ENCODE peak calls at places on chromosome 7, in six cellular contexts. A is stomach, C is tibial artery, N is hepatocyte, O is cardiac muscle cell, X is lower lobe of right lung. R is an unnamed sample.

GRCh38 chr7:39410582-39410981 is 155.6 kb upstream of the YAE1 start:
- DNase-seq in A (no peak), C (no peak), N (no peak), O (no peak), X (no peak), R (no peak)

GRCh38 chr7:12369700-12370099 is 34.0 kb downstream of the VWDE start:
- DNase-seq in A (no peak), C (no peak), N (no peak), O (no peak), X (no peak), R (no peak)

GRCh38 chr7:141013345-141013715 is 1.4 kb downstream of the MRPS33 start:
- DNase-seq in A (no peak), C (no peak), N (no peak), O (no peak), X (no peak), R (no peak)

GRCh38 chr7:14321947-14322346 is 332.5 kb upstream of the ETV1 start:
- DNase-seq in A (peak; percentile 34), C (no peak), N (no peak), O (no peak), X (no peak), R (no peak)

GRCh38 chr7:158239290-158239981 is 348.2 kb downstream of the PTPRN2 start:
- DNase-seq in A (peak; percentile 76), C (no peak), N (no peak), O (no peak), X (no peak), R (no peak)

GRCh38 chr7:50667338-50667737 is 102.1 kb upstream of the DDC start:
- DNase-seq in A (peak; percentile 83), C (no peak), N (no peak), O (peak; percentile 75), X (no peak), R (no peak)

GRCh38 chr7:15915694-15916093 is 229.2 kb upstream of the MEOX2 start:
- DNase-seq in A (no peak), C (no peak), N (no peak), O (no peak), X (no peak), R (no peak)

GRCh38 chr7:25672476-25672875 is 444.2 kb upstream of the NPVF start:
- DNase-seq in A (no peak), C (no peak), N (no peak), O (no peak), X (no peak), R (no peak)

GRCh38 chr7:131745645-131746248 is 189.3 kb upstream of the PODXL start:
- DNase-seq in A (no peak), C (no peak), N (peak; percentile 77), O (peak; percentile 60), X (no peak), R (no peak)

GRCh38 chr7:140595468-140596147 is 45.0 kb downstream of the DENND2A start:
- DNase-seq in A (no peak), C (no peak), N (no peak), O (peak; percentile 36), X (no peak), R (no peak)

GRCh38 chr7:77859343-77859742 is 60.8 kb downstream of the PHTF2 start:
- DNase-seq in A (no peak), C (no peak), N (no peak), O (no peak), X (no peak), R (no peak)

GRCh38 chr7:77863860-77864259 is 65.3 kb downstream of the PHTF2 start:
- DNase-seq in A (no peak), C (no peak), N (no peak), O (no peak), X (no peak), R (no peak)

GRCh38 chr7:77855371-77856083 is 57.0 kb downstream of the PHTF2 start:
- DNase-seq in A (peak; percentile 66), C (no peak), N (no peak), O (peak; percentile 82), X (no peak), R (peak; percentile 87)

GRCh38 chr7:77862691-77863090 is 64.1 kb downstream of the PHTF2 start:
- DNase-seq in A (no peak), C (no peak), N (no peak), O (no peak), X (no peak), R (no peak)

GRCh38 chr7:77858278-77858677 is 59.7 kb downstream of the PHTF2 start:
- DNase-seq in A (no peak), C (no peak), N (no peak), O (no peak), X (no peak), R (no peak)
- H3K27ac ChIP-seq in A (no peak overlapping the region), C (no peak overlapping the region), N (no peak overlapping the region), O (no peak overlapping the region), X (no peak overlapping the region), R (no peak overlapping the region)

DNA sequence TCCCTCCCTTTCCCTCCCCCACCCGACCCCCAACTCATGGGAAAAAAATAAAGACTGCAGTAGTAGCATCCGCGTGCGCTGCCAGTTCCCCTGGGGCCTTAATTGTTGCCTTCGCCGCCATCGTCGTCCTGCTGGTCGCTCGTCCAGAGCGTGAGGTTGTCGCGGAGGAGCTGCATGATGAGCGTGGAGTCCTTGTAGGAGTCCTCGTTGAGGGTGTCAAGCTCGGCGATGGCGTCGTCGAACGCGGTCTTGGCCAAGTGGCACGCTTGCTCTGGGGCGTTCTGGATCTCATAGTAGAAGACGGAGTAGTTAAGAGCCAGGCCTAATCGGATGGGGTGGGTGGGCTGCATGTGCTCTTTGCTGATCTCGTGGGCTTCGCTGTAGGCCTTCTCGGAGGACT is 27.0 kb downstream of the HSPB1 start:
- DNase-seq in A (no peak), C (no peak), N (no peak), O (no peak), X (no peak), R (no peak)
- H3K36me3 ChIP-seq in A (peaks cover 44% of the 10 kb centered on the region), C (peaks cover 42% of the 10 kb centered on the region), N (no peaks in the 10 kb centered on the region), O (peaks cover 13% of the 10 kb centered on the region), X (peaks cover 54% of the 10 kb centered on the region), R (peaks cover 2% of the 10 kb centered on the region)

DNA sequence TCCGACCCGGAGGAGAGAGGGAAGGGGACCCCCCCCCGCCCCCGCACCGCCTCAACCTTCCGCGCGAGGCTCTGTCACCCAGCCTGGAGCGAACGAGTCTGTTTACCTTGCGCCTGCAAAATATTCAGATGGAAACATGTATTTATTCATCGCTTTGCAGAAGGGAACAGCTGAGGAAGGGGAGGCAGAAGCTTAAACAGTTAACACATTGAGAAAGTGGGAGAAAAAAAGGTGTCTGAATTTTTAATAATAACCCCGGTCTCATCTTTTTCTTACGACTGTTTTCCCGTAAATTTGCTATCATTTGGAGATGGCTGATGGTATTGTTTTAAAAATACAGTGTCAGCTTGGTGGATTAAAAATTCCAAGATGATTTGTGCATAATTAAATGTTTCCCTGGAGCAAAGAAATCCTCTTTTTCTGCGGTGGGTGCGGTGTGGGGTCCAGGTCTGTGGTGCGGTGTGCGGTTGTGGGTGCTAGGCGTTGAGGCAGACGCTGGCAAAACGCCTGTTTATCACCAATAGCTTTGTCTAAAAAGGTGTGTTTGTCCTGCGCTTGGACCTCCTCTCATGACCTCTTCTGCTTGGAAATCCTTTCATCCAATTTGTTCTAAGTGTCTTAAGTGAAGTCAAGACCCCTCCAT is 1.5 kb downstream of the UNCX start:
- DNase-seq in A (no peak), C (no peak), N (no peak), O (no peak), X (no peak), R (no peak)
- H3K4me1 ChIP-seq in A (peaks cover 56% of the 10 kb centered on the region), C (peaks cover 53% of the 10 kb centered on the region), N (no peaks in the 10 kb centered on the region), O (no peaks in the 10 kb centered on the region), X (peaks cover 10% of the 10 kb centered on the region), R (peaks cover 3% of the 10 kb centered on the region)

GRCh38 chr7:128366986-128367385 is 5.5 kb upstream of the PRRT4 start:
- DNase-seq in A (no peak), C (no peak), N (no peak), O (no peak), X (no peak), R (no peak)
- H3K27ac ChIP-seq in A (no peak overlapping the region), C (no peak overlapping the region), N (no peak overlapping the region), O (no peak overlapping the region), X (no peak overlapping the region), R (no peak overlapping the region)

GRCh38 chr7:100093054-100093453 is 4.3 kb downstream of the COPS6 start:
- DNase-seq in A (no peak), C (no peak), N (no peak), O (no peak), X (no peak), R (no peak)
- H3K36me3 ChIP-seq in A (peaks cover 81% of the 10 kb centered on the region), C (peaks cover 81% of the 10 kb centered on the region), N (no peaks in the 10 kb centered on the region), O (peaks cover 75% of the 10 kb centered on the region), X (peaks cover 77% of the 10 kb centered on the region), R (no peaks in the 10 kb centered on the region)

GRCh38 chr7:47333131-47333887 is 248.6 kb downstream of the TNS3 start:
- DNase-seq in A (no peak), C (no peak), N (no peak), O (no peak), X (no peak), R (no peak)
- H3K4me1 ChIP-seq in A (peaks cover 65% of the 10 kb centered on the region), C (peaks cover 35% of the 10 kb centered on the region), N (peaks cover 49% of the 10 kb centered on the region), O (peaks cover 22% of the 10 kb centered on the region), X (peaks cover 72% of the 10 kb centered on the region), R (peaks cover 51% of the 10 kb centered on the region)

DNA sequence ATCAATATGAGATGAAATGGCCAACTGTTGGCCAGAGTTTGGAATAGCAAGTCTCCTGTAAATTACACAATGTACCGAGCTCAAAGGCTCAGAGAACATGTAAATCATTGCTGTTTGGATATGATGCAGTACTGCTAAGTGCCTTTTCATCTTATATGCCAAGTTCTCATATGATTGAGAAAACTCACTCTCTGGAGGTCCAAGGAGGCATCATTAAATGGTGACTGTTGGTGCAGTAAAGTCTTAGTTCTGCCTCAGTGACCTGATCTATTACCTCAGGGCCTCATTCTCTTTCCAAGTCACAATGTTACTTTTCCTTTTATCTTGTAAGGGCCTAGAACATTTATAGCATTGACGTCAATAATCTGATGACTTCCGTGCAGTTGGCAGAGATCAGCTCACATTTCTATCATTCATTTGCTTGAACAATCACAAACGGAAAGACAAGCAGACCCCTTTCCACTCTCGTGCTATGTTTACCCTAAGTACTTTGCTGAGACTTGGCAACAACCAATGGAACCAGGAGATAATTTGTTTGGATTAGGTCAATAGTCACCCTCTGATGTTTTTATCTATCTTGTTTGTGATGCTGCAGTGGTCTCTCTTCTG is 32.6 kb upstream of the PDK4 start:
- DNase-seq in A (no peak), C (no peak), N (peak; percentile 30), O (peak; percentile 50), X (no peak), R (peak; percentile 31)
- H3K27ac ChIP-seq in A (no peak overlapping the region), C (peak overlapping the region; percentile 70), N (peak overlapping the region; percentile 58), O (no peak overlapping the region), X (peak overlapping the region; percentile 51), R (peak overlapping the region; percentile 79)

GRCh38 chr7:107980171-107980570 is 22.8 kb downstream of the LAMB1 start:
- DNase-seq in A (no peak), C (no peak), N (no peak), O (no peak), X (no peak), R (no peak)

GRCh38 chr7:107973861-107974260 is 29.1 kb downstream of the LAMB1 start:
- DNase-seq in A (no peak), C (no peak), N (no peak), O (no peak), X (no peak), R (no peak)

GRCh38 chr7:107978815-107979408 is 24.0 kb downstream of the LAMB1 start:
- DNase-seq in A (no peak), C (no peak), N (no peak), O (no peak), X (no peak), R (no peak)

GRCh38 chr7:107975394-107976013 is 27.5 kb downstream of the LAMB1 start:
- DNase-seq in A (no peak), C (no peak), N (no peak), O (no peak), X (no peak), R (no peak)

GRCh38 chr7:107976620-107977019 is 26.3 kb downstream of the LAMB1 start:
- DNase-seq in A (no peak), C (no peak), N (no peak), O (no peak), X (no peak), R (no peak)
- H3K36me3 ChIP-seq in A (peaks cover 84% of the 10 kb centered on the region), C (peaks cover 8% of the 10 kb centered on the region), N (no peaks in the 10 kb centered on the region), O (no peaks in the 10 kb centered on the region), X (peaks cover 27% of the 10 kb centered on the region), R (no peaks in the 10 kb centered on the region)

GRCh38 chr7:44974549-44974948 is 4.3 kb downstream of the MYO1G start:
- DNase-seq in A (no peak), C (no peak), N (no peak), O (no peak), X (no peak), R (no peak)
- H3K4me1 ChIP-seq in A (peaks cover 16% of the 10 kb centered on the region), C (no peaks in the 10 kb centered on the region), N (no peaks in the 10 kb centered on the region), O (peaks cover under 1% of the 10 kb centered on the region), X (peaks cover 34% of the 10 kb centered on the region), R (no peaks in the 10 kb centered on the region)